ENCODE peak calls at places on chromosomes 5 and 9, in five cellular contexts. C is neural crest cell, S is HFFc6, L is mesothelial cell of epicardium, F is type B pancreatic cell. B is an unnamed sample.

GRCh38 chr5:59813761-59814562 is 79.6 kb downstream of the PDE4D start:
- DNase-seq in F (no peak), C (peak), L (no peak), S (peak), B (no peak)

GRCh38 chr9:93702261-93702660 is 125.9 kb downstream of the PHF2 start:
- DNase-seq in F (no peak), S (no peak), C (no peak), L (peak), B (peak)

GRCh38 chr5:147530801-147531389 is 21.0 kb upstream of the DPYSL3 start:
- DNase-seq in F (no peak), L (no peak), S (peak), C (no peak), B (no peak)

GRCh38 chr5:170553218-170553617 is 49.4 kb downstream of the KCNIP1 start:
- DNase-seq in S (no peak), C (no peak), L (no peak), F (no peak), B (no peak)

GRCh38 chr9:72650206-72650605 is 128.8 kb downstream of the TMC1 start:
- DNase-seq in S (no peak), L (no peak), F (no peak), C (no peak), B (no peak)

GRCh38 chr5:6820851-6821479 is 107.7 kb downstream of the TENT4A start:
- DNase-seq in L (no peak), C (peak), S (no peak), F (no peak), B (no peak)

GRCh38 chr5:121109817-121110216 is 645.7 kb downstream of the PRR16 start:
- DNase-seq in C (no peak), L (no peak), F (no peak), S (no peak), B (no peak)

GRCh38 chr5:68680376-68680775 is 413.4 kb upstream of the SLC30A5 start:
- DNase-seq in C (no peak), S (no peak), L (no peak), F (no peak), B (no peak)

GRCh38 chr5:145826869-145827268 is 8.3 kb downstream of the PRELID2 start:
- DNase-seq in S (no peak), L (no peak), C (no peak), F (no peak), B (no peak)

GRCh38 chr9:91117959-91118651 is 243.6 kb downstream of the AUH start:
- DNase-seq in L (peak), S (peak), C (peak), F (no peak), B (no peak)

GRCh38 chr5:88602584-88602983 is 280.4 kb downstream of the MEF2C start:
- DNase-seq in S (no peak), F (no peak), L (no peak), C (no peak), B (no peak)

GRCh38 chr5:102481044-102481715 is 17.6 kb downstream of the SLCO6A1 start:
- DNase-seq in F (no peak), S (no peak), L (no peak), C (no peak), B (no peak)

GRCh38 chr9:109115931-109116541 is 3.7 kb downstream of the TMEM245 start:
- DNase-seq in L (no peak), S (no peak), F (no peak), C (no peak), B (no peak)

GRCh38 chr9:79408200-79408599 is 163.6 kb upstream of the TLE4 start:
- DNase-seq in F (no peak), L (no peak), S (peak), C (no peak), B (no peak)

GRCh38 chr5:108753331-108753730 is 5.6 kb downstream of the FER start:
- DNase-seq in C (no peak), S (no peak), L (no peak), F (no peak), B (no peak)

GRCh38 chr5:112234000-112234399 is 185.1 kb downstream of the EPB41L4A start:
- DNase-seq in S (no peak), C (no peak), L (no peak), F (no peak), B (no peak)

GRCh38 chr5:147417133-147417813 is 92.6 kb downstream of the DPYSL3 start:
- DNase-seq in F (no peak), L (no peak), S (no peak), C (no peak), B (no peak)

GRCh38 chr9:5111696-5112095 is 73.7 kb downstream of the INSL6 start:
- DNase-seq in C (no peak), S (no peak), F (no peak), L (no peak), B (peak)

GRCh38 chr5:146662229-146662628 is 146.2 kb upstream of the GPR151 start:
- DNase-seq in C (no peak), F (no peak), L (no peak), S (peak), B (no peak)

GRCh38 chr9:115167175-115167574 is 49.2 kb upstream of the TNC start:
- DNase-seq in L (no peak), C (no peak), S (peak), F (no peak), B (peak)

GRCh38 chr9:137232101-137232500 is 1.4 kb downstream of the SLC34A3 start:
- DNase-seq in L (no peak), C (no peak), F (no peak), S (no peak), B (no peak)

GRCh38 chr5:14640765-14641164 is 23.8 kb upstream of the OTULIN start:
- DNase-seq in F (no peak), L (no peak), S (no peak), C (no peak), B (no peak)

GRCh38 chr9:2043243-2043642 is 28.1 kb downstream of the SMARCA2 start:
- DNase-seq in S (no peak), C (no peak), F (no peak), L (no peak), B (no peak)

GRCh38 chr5:80711938-80712337 is 57.2 kb upstream of the DHFR start:
- DNase-seq in S (peak), F (no peak), L (no peak), C (peak), B (no peak)

GRCh38 chr9:36812556-36812955 is 221.5 kb downstream of the PAX5 start:
- DNase-seq in F (no peak), S (no peak), L (no peak), C (no peak), B (no peak)

GRCh38 chr5:37637165-37637845 is 202.5 kb downstream of the GDNF start:
- DNase-seq in S (peak), C (no peak), L (no peak), F (no peak), B (no peak)

GRCh38 chr9:76552751-76553150 is 93.8 kb downstream of the GCNT1 start:
- DNase-seq in C (no peak), S (no peak), L (no peak), F (no peak), B (no peak)

GRCh38 chr9:113886471-113886870 is 10.4 kb downstream of the ZNF618 start:
- DNase-seq in C (no peak), S (no peak), F (no peak), L (no peak), B (no peak)

GRCh38 chr9:122444366-122444765 is 33.4 kb downstream of the OR1J1 start:
- DNase-seq in F (no peak), L (no peak), C (no peak), S (peak), B (no peak)

GRCh38 chr9:122442568-122442967 is 35.2 kb downstream of the OR1J1 start:
- DNase-seq in S (no peak), F (no peak), C (no peak), L (no peak), B (no peak)

GRCh38 chr9:122446819-122447484 is 30.8 kb downstream of the OR1J1 start:
- DNase-seq in F (no peak), L (no peak), C (no peak), S (no peak), B (no peak)

GRCh38 chr9:122445155-122445749 is 32.5 kb downstream of the OR1J1 start:
- DNase-seq in F (no peak), L (no peak), C (no peak), S (peak), B (no peak)
- TF ChIP-seq CTCF in F (no peak), L (no peak), C (no peak), S (peak), B (no peak)

DNA sequence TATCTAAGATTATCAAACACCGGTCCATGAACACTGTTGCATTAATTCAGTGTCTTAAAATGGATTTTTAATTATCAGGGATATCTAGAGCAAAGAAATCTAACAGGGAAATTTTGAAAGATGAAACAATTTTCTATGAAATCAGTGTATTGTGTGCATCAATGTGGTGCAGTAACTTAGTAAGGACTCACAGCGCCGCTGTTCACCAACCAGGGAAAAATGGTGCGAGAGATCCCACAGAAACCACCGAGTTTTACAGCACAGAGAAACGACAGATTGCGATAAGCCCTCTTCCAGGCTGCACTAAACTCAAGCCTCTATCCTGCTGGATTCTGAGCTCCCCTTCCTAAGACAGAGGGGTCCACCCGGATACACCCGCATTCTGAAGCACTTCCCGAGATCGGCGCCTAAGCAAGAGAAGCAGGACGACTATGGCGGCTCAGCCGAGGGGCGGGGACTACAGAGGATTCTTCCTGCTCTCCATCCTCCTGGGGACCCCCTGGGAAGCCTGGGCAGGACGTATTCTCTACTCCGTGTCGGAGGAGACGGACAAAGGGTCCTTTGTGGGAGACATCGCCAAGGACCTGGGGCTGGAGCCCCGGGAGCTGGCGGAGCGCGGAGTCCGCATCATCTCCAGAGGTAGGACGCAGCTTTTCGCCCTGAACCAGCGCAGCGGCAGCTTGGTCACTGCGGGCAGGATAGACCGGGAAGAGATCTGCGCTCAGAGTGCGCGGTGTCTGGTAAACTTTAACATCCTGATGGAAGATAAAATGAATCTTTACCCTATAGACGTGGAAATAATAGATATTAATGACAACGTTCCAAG is at the start of gene PCDHGA7:
- DNase-seq in C (no peak), F (peak), S (no peak), L (no peak), B (no peak)
- TF ChIP-seq CTCF in C (no peak), F (no peak), S (peak), L (no peak), B (no peak)

DNA sequence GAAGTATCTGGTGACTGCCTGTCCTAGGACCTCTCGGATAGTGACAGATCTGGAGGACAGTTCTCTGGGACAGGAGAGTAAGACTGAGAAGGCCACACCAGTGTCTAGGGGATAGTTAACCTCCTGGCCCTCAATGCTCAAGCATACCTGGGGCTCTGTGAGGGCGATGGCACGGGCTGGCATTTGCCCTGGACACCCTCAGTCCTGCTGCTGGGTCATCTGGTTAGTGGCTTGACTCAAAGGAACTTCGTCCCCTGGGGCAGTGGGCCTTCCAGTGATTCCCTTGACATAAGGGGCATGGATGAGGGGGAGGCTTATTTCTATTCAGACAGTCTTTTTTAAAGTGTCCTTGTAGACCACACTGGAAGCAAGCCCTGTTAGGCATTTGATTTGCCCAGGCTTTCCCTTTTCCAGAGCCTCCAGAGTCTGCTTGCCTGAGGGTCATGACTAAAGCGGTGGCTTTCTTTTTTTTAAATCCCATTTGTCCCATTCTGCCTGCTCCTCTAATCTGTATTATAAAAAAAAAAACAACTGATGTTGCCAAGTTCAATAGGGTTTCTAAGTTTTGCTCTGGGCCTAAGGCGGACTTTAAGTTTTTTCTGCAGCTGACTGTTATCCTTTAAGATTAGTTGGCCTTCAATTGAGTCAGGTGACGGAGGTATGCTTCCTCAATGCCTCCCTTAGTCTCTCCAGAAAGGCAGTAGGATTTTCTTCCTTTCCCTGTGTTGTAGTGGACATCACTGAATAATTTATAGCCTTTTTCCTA is 2083.5 kb upstream of the C9orf72 start:
- DNase-seq in F (no peak), C (no peak), S (no peak), L (no peak), B (no peak)
- TF ChIP-seq CTCF in F (no peak), C (no peak), S (no peak), L (no peak), B (no peak)

GRCh38 chr9:69931340-69931739 is 110.7 kb downstream of the CFAP95 start:
- DNase-seq in S (peak), F (no peak), L (no peak), C (peak), B (no peak)
- TF ChIP-seq CTCF in S (peak), F (peak), L (no peak), C (peak), B (peak)

DNA sequence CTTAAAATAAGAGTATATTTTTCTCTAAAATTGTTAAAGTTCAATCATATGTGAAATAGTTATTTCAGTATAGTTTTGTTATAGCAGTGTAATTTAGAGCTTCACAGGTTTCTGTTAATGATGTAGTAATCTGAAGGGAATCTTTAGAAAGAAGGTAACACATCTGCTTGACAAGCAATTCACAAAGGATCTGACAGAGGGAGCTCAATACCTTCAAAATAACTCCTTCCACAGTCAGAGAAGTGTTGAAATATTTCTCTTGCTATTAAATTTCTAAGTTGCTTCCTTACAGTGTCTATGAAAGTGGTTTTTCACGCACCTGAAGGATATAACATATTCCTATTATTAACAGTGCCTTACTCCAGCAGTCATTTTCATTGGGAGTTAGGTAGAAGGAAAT is 44.9 kb downstream of the SLC25A51 start:
- DNase-seq in F (no peak), C (no peak), L (no peak), S (peak), B (no peak)
- TF ChIP-seq CTCF in F (no peak), C (no peak), L (no peak), S (peak), B (peak)

GRCh38 chr9:134642385-134643181 is 980 bp downstream of the COL5A1 start:
- DNase-seq in S (peak), C (peak), L (peak), F (no peak), B (peak)
- TF ChIP-seq CTCF in S (peak), C (no peak), L (no peak), F (peak), B (peak)

GRCh38 chr5:73301208-73302088 is 128.5 kb downstream of the TMEM174 start:
- DNase-seq in C (no peak), F (no peak), S (no peak), L (no peak), B (no peak)

GRCh38 chr5:73305386-73305785 is 132.4 kb downstream of the TMEM174 start:
- DNase-seq in F (no peak), C (no peak), S (no peak), L (no peak), B (no peak)

GRCh38 chr5:73302797-73303138 is 129.8 kb downstream of the TMEM174 start:
- DNase-seq in C (no peak), S (no peak), F (no peak), L (no peak), B (no peak)

GRCh38 chr5:73304381-73304780 is 131.4 kb downstream of the TMEM174 start:
- DNase-seq in C (no peak), L (no peak), S (no peak), F (no peak), B (no peak)

DNA sequence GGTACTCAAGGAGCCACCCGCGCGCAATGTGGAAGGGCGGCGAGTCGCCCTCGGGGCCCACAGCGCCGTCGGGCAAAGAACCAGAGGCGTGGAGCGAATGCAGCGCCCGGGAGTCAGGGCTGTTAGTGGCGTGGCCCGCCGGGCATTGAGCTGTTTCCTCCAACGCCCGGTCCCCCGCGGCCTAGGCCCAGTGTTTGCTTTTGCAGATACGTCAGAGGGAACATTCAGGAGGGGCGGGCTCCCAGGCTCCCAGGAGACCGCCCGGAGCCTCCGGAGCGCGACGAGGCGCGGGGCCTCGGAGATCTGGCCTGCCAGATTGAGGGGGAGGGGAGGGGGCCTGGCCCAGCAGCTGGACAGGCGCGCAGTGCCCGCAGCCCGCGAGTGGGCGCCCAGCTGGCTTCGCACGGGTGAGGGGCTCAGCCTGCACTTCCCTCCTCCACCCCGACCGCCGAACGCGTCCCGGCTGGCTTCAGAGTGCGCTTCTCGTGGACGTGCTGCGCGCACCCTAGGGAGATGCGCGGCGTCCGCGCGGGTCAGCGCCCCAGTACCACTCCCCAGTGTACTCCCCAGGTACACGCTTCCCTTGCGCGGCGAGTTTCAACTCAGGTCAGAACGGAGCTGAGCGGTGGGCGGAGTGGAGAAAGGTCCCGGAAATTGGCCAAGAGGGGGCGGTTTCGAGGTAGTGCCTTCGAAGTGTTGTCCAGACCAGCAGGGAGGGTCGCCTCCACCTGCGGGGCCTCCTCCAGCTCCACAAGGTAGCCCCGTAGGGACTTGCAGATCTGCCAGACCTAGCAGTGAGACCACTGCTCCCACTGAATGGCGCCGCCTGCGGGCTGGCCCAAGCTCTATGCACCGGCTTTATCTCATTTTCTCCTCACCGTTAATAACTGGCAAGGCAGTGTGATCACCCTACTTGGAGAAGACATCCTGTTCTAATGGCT is 130.4 kb downstream of the TMEM174 start:
- DNase-seq in S (no peak), L (peak), F (no peak), C (no peak), B (no peak)
- TF ChIP-seq CTCF in S (no peak), L (peak), F (peak), C (peak), B (peak)

DNA sequence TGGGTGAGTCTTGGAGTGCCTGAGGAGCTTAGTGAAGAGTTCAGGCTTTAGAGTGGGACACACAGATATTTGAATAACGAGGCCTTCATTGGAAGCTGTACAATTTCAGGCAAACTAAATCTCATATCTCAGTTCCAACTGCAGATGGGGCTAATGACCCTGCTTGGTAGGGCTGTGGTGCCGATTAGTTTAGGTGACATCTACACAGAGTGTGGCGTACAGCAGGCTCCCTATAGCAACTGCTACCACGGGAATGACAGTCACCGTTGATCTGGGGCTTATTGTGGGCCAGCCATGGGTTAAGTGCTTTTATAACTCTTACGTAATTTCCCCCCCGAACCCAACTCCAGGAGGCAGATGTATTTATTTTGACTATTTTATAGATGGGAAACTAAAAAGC is 70.8 kb downstream of the FAT2 start:
- DNase-seq in S (no peak), C (no peak), L (no peak), F (no peak), B (no peak)
- TF ChIP-seq CTCF in S (no peak), C (no peak), L (no peak), F (no peak), B (peak)

B was measured in osteocyte.